ENCODE peak calls at places on chromosomes 16 and 17, in seven cellular contexts. One of them, this sample, is unnamed.

GRCh38 chr17:349666-350065 is 2.9 kb downstream of the RPH3AL start:
- DNase-seq in HS-5: no peak
- DNase-seq in NCI-H774: no peak
- DNase-seq in coronary artery: no peak
- DNase-seq in stimulated activated CD4-positive, alpha-beta T cell treated with anti-CD3 and anti-CD28 coated beads, Interleukin-15, amount 100 ng/mL, for 1 hour: no peak
- DNase-seq in aorta: no peak
- DNase-seq in HCEC 1CT: no peak
- DNase-seq in this sample: no peak

GRCh38 chr17:6497496-6498221 is 53.4 kb downstream of the PIMREG start:
- DNase-seq in coronary artery: peak; percentile 60
- DNase-seq in stimulated activated CD4-positive, alpha-beta T cell treated with anti-CD3 and anti-CD28 coated beads, Interleukin-15, amount 100 ng/mL, for 1 hour: no peak
- DNase-seq in NCI-H774: no peak
- DNase-seq in aorta: peak; percentile 55
- DNase-seq in HCEC 1CT: no peak
- DNase-seq in HS-5: no peak
- DNase-seq in this sample: no peak

GRCh38 chr16:87045462-87046216 is 271.6 kb downstream of the C16orf95 start:
- DNase-seq in stimulated activated CD4-positive, alpha-beta T cell treated with anti-CD3 and anti-CD28 coated beads, Interleukin-15, amount 100 ng/mL, for 1 hour: no peak
- DNase-seq in aorta: no peak
- DNase-seq in HCEC 1CT: no peak
- DNase-seq in coronary artery: peak; percentile 41
- DNase-seq in HS-5: no peak
- DNase-seq in NCI-H774: no peak
- DNase-seq in this sample: no peak

GRCh38 chr17:81379523-81379942 is 15.7 kb upstream of the BAHCC1 start:
- DNase-seq in NCI-H774: peak; percentile 28
- DNase-seq in HS-5: no peak
- DNase-seq in coronary artery: no peak
- DNase-seq in HCEC 1CT: no peak
- DNase-seq in aorta: peak; percentile 68
- DNase-seq in stimulated activated CD4-positive, alpha-beta T cell treated with anti-CD3 and anti-CD28 coated beads, Interleukin-15, amount 100 ng/mL, for 1 hour: no peak
- DNase-seq in this sample: no peak

GRCh38 chr17:65794572-65794971 is 233.1 kb upstream of the AXIN2 start:
- DNase-seq in coronary artery: no peak
- DNase-seq in aorta: no peak
- DNase-seq in HCEC 1CT: peak; percentile 28
- DNase-seq in NCI-H774: no peak
- DNase-seq in HS-5: no peak
- DNase-seq in stimulated activated CD4-positive, alpha-beta T cell treated with anti-CD3 and anti-CD28 coated beads, Interleukin-15, amount 100 ng/mL, for 1 hour: no peak
- DNase-seq in this sample: no peak

GRCh38 chr16:13335894-13336293 is 434.5 kb downstream of the SHISA9 start:
- DNase-seq in aorta: no peak
- DNase-seq in NCI-H774: no peak
- DNase-seq in HCEC 1CT: no peak
- DNase-seq in stimulated activated CD4-positive, alpha-beta T cell treated with anti-CD3 and anti-CD28 coated beads, Interleukin-15, amount 100 ng/mL, for 1 hour: no peak
- DNase-seq in coronary artery: no peak
- DNase-seq in HS-5: no peak
- DNase-seq in this sample: no peak

GRCh38 chr16:30052671-30053372 is 12.7 kb upstream of the ALDOA start:
- DNase-seq in HCEC 1CT: peak; percentile 90
- DNase-seq in HS-5: peak; percentile 68
- DNase-seq in stimulated activated CD4-positive, alpha-beta T cell treated with anti-CD3 and anti-CD28 coated beads, Interleukin-15, amount 100 ng/mL, for 1 hour: peak; percentile 83
- DNase-seq in aorta: peak; percentile 98
- DNase-seq in NCI-H774: peak; percentile 90
- DNase-seq in coronary artery: peak; percentile 94
- DNase-seq in this sample: peak; percentile 69

GRCh38 chr17:17606416-17607000 is 15.0 kb upstream of the PEMT start:
- DNase-seq in NCI-H774: no peak
- DNase-seq in coronary artery: no peak
- DNase-seq in HS-5: no peak
- DNase-seq in HCEC 1CT: no peak
- DNase-seq in stimulated activated CD4-positive, alpha-beta T cell treated with anti-CD3 and anti-CD28 coated beads, Interleukin-15, amount 100 ng/mL, for 1 hour: no peak
- DNase-seq in aorta: no peak
- DNase-seq in this sample: no peak

GRCh38 chr16:27753563-27753962 is 203.6 kb downstream of the KATNIP start:
- DNase-seq in HCEC 1CT: no peak
- DNase-seq in coronary artery: no peak
- DNase-seq in aorta: no peak
- DNase-seq in NCI-H774: no peak
- DNase-seq in HS-5: no peak
- DNase-seq in stimulated activated CD4-positive, alpha-beta T cell treated with anti-CD3 and anti-CD28 coated beads, Interleukin-15, amount 100 ng/mL, for 1 hour: no peak
- DNase-seq in this sample: no peak

GRCh38 chr16:17657037-17657436 is 186.3 kb upstream of the XYLT1 start:
- DNase-seq in aorta: no peak
- DNase-seq in stimulated activated CD4-positive, alpha-beta T cell treated with anti-CD3 and anti-CD28 coated beads, Interleukin-15, amount 100 ng/mL, for 1 hour: no peak
- DNase-seq in NCI-H774: no peak
- DNase-seq in HCEC 1CT: no peak
- DNase-seq in HS-5: no peak
- DNase-seq in coronary artery: no peak
- DNase-seq in this sample: no peak

GRCh38 chr16:75087040-75087979 is 29.3 kb downstream of the LDHD start:
- DNase-seq in HCEC 1CT: peak; percentile 53
- DNase-seq in HS-5: no peak
- DNase-seq in coronary artery: no peak
- DNase-seq in NCI-H774: peak; percentile 36
- DNase-seq in aorta: no peak
- DNase-seq in stimulated activated CD4-positive, alpha-beta T cell treated with anti-CD3 and anti-CD28 coated beads, Interleukin-15, amount 100 ng/mL, for 1 hour: no peak
- DNase-seq in this sample: peak; percentile 69

GRCh38 chr16:49590166-49590871 is 216.7 kb downstream of the C16orf78 start:
- DNase-seq in coronary artery: peak; percentile 54
- DNase-seq in NCI-H774: no peak
- DNase-seq in aorta: no peak
- DNase-seq in HS-5: no peak
- DNase-seq in stimulated activated CD4-positive, alpha-beta T cell treated with anti-CD3 and anti-CD28 coated beads, Interleukin-15, amount 100 ng/mL, for 1 hour: no peak
- DNase-seq in HCEC 1CT: no peak
- DNase-seq in this sample: no peak

GRCh38 chr16:57837305-57838125 is 35.2 kb upstream of the KIFC3 start:
- DNase-seq in stimulated activated CD4-positive, alpha-beta T cell treated with anti-CD3 and anti-CD28 coated beads, Interleukin-15, amount 100 ng/mL, for 1 hour: no peak
- DNase-seq in coronary artery: no peak
- DNase-seq in HCEC 1CT: no peak
- DNase-seq in NCI-H774: no peak
- DNase-seq in HS-5: no peak
- DNase-seq in aorta: no peak
- DNase-seq in this sample: no peak

GRCh38 chr17:38885728-38886642 is 16.1 kb downstream of the LASP1 start:
- DNase-seq in coronary artery: no peak
- DNase-seq in stimulated activated CD4-positive, alpha-beta T cell treated with anti-CD3 and anti-CD28 coated beads, Interleukin-15, amount 100 ng/mL, for 1 hour: no peak
- DNase-seq in HCEC 1CT: no peak
- DNase-seq in NCI-H774: no peak
- DNase-seq in aorta: no peak
- DNase-seq in HS-5: no peak
- DNase-seq in this sample: no peak

GRCh38 chr16:53090591-53091507 is 36.1 kb downstream of the CHD9 start:
- DNase-seq in stimulated activated CD4-positive, alpha-beta T cell treated with anti-CD3 and anti-CD28 coated beads, Interleukin-15, amount 100 ng/mL, for 1 hour: no peak
- DNase-seq in HS-5: no peak
- DNase-seq in HCEC 1CT: peak; percentile 98
- DNase-seq in NCI-H774: no peak
- DNase-seq in coronary artery: peak; percentile 99
- DNase-seq in aorta: peak; percentile 96
- DNase-seq in this sample: no peak

GRCh38 chr16:30371248-30371816 is 1.0 kb upstream of the TBC1D10B start:
- DNase-seq in HCEC 1CT: no peak
- DNase-seq in stimulated activated CD4-positive, alpha-beta T cell treated with anti-CD3 and anti-CD28 coated beads, Interleukin-15, amount 100 ng/mL, for 1 hour: no peak
- DNase-seq in aorta: no peak
- DNase-seq in HS-5: no peak
- DNase-seq in coronary artery: no peak
- DNase-seq in NCI-H774: no peak
- DNase-seq in this sample: no peak

GRCh38 chr17:68780561-68780960 is 174.6 kb downstream of the ABCA8 start:
- DNase-seq in coronary artery: no peak
- DNase-seq in HCEC 1CT: no peak
- DNase-seq in NCI-H774: no peak
- DNase-seq in HS-5: no peak
- DNase-seq in aorta: no peak
- DNase-seq in stimulated activated CD4-positive, alpha-beta T cell treated with anti-CD3 and anti-CD28 coated beads, Interleukin-15, amount 100 ng/mL, for 1 hour: no peak
- DNase-seq in this sample: no peak

GRCh38 chr16:66673691-66674090 is 22.9 kb downstream of the CMTM4 start:
- DNase-seq in coronary artery: no peak
- DNase-seq in aorta: no peak
- DNase-seq in stimulated activated CD4-positive, alpha-beta T cell treated with anti-CD3 and anti-CD28 coated beads, Interleukin-15, amount 100 ng/mL, for 1 hour: no peak
- DNase-seq in HS-5: no peak
- DNase-seq in HCEC 1CT: no peak
- DNase-seq in NCI-H774: no peak
- DNase-seq in this sample: no peak

GRCh38 chr17:72507370-72507769 is 386.6 kb downstream of the SOX9 start:
- DNase-seq in stimulated activated CD4-positive, alpha-beta T cell treated with anti-CD3 and anti-CD28 coated beads, Interleukin-15, amount 100 ng/mL, for 1 hour: no peak
- DNase-seq in HS-5: no peak
- DNase-seq in HCEC 1CT: no peak
- DNase-seq in aorta: no peak
- DNase-seq in coronary artery: no peak
- DNase-seq in NCI-H774: no peak
- DNase-seq in this sample: no peak

GRCh38 chr16:86951041-86951822 is 366.0 kb downstream of the C16orf95 start:
- DNase-seq in aorta: no peak
- DNase-seq in coronary artery: no peak
- DNase-seq in stimulated activated CD4-positive, alpha-beta T cell treated with anti-CD3 and anti-CD28 coated beads, Interleukin-15, amount 100 ng/mL, for 1 hour: no peak
- DNase-seq in NCI-H774: no peak
- DNase-seq in HS-5: no peak
- DNase-seq in HCEC 1CT: no peak
- DNase-seq in this sample: no peak

GRCh38 chr16:72996291-72997062 is 51.5 kb downstream of the ZFHX3 start:
- DNase-seq in aorta: no peak
- DNase-seq in stimulated activated CD4-positive, alpha-beta T cell treated with anti-CD3 and anti-CD28 coated beads, Interleukin-15, amount 100 ng/mL, for 1 hour: no peak
- DNase-seq in HCEC 1CT: no peak
- DNase-seq in NCI-H774: no peak
- DNase-seq in HS-5: no peak
- DNase-seq in coronary artery: peak; percentile 61
- DNase-seq in this sample: no peak

GRCh38 chr17:67982034-67982640 is 14.1 kb downstream of the C17orf58 start:
- DNase-seq in HCEC 1CT: no peak
- DNase-seq in NCI-H774: no peak
- DNase-seq in aorta: no peak
- DNase-seq in coronary artery: no peak
- DNase-seq in HS-5: no peak
- DNase-seq in stimulated activated CD4-positive, alpha-beta T cell treated with anti-CD3 and anti-CD28 coated beads, Interleukin-15, amount 100 ng/mL, for 1 hour: no peak
- DNase-seq in this sample: no peak

GRCh38 chr16:23107878-23108277 is 41.4 kb downstream of the USP31 start:
- DNase-seq in stimulated activated CD4-positive, alpha-beta T cell treated with anti-CD3 and anti-CD28 coated beads, Interleukin-15, amount 100 ng/mL, for 1 hour: no peak
- DNase-seq in NCI-H774: no peak
- DNase-seq in HCEC 1CT: no peak
- DNase-seq in aorta: no peak
- DNase-seq in HS-5: no peak
- DNase-seq in coronary artery: no peak
- DNase-seq in this sample: no peak

This sample was measured in NCI-H2029 treated with DMSO at 0.1 percent for 48 hours.